ENCODE peak calls at places on chromosome 1, in five cellular contexts. One of them, this sample, is unnamed.
A peak's percentile ranks its signal among the peaks of the same experiment; 100 is the strongest.

GRCh38 chr1:25774921-25775774 is 24.8 kb upstream of the SELENON start:
- DNase-seq in NCI-H345: peak; percentile 56
- DNase-seq in stimulated activated CD8-positive, alpha-beta memory T cell treated with anti-CD3 and anti-CD28 coated beads, Interleukin-15, amount 100 ng/mL, for 24 hours: peak; percentile 30
- DNase-seq in hippocampal formation: no peak
- DNase-seq in mesothelial cell of epicardium: no peak
- DNase-seq in this sample: no peak

GRCh38 chr1:183589836-183590224 is 429 bp downstream of the NCF2 start:
- DNase-seq in NCI-H345: no peak
- DNase-seq in stimulated activated CD8-positive, alpha-beta memory T cell treated with anti-CD3 and anti-CD28 coated beads, Interleukin-15, amount 100 ng/mL, for 24 hours: no peak
- DNase-seq in hippocampal formation: no peak
- DNase-seq in mesothelial cell of epicardium: no peak
- DNase-seq in this sample: no peak

GRCh38 chr1:56215086-56215485 is 364.3 kb downstream of the PLPP3 start:
- DNase-seq in NCI-H345: no peak
- DNase-seq in stimulated activated CD8-positive, alpha-beta memory T cell treated with anti-CD3 and anti-CD28 coated beads, Interleukin-15, amount 100 ng/mL, for 24 hours: no peak
- DNase-seq in hippocampal formation: no peak
- DNase-seq in mesothelial cell of epicardium: no peak
- DNase-seq in this sample: no peak

GRCh38 chr1:80675469-80675868 is 1125.3 kb upstream of the ADGRL2 start:
- DNase-seq in NCI-H345: no peak
- DNase-seq in stimulated activated CD8-positive, alpha-beta memory T cell treated with anti-CD3 and anti-CD28 coated beads, Interleukin-15, amount 100 ng/mL, for 24 hours: no peak
- DNase-seq in hippocampal formation: no peak
- DNase-seq in mesothelial cell of epicardium: no peak
- DNase-seq in this sample: no peak

GRCh38 chr1:201551877-201552731 is 13.2 kb downstream of the NAV1 start:
- DNase-seq in NCI-H345: no peak
- DNase-seq in stimulated activated CD8-positive, alpha-beta memory T cell treated with anti-CD3 and anti-CD28 coated beads, Interleukin-15, amount 100 ng/mL, for 24 hours: no peak
- DNase-seq in hippocampal formation: peak; percentile 89
- DNase-seq in mesothelial cell of epicardium: no peak
- DNase-seq in this sample: peak; percentile 58

GRCh38 chr1:70284366-70284765 is 63.2 kb downstream of the SRSF11 start:
- DNase-seq in NCI-H345: no peak
- DNase-seq in stimulated activated CD8-positive, alpha-beta memory T cell treated with anti-CD3 and anti-CD28 coated beads, Interleukin-15, amount 100 ng/mL, for 24 hours: no peak
- DNase-seq in hippocampal formation: no peak
- DNase-seq in mesothelial cell of epicardium: no peak
- DNase-seq in this sample: no peak

GRCh38 chr1:92764116-92764515 is 20.8 kb downstream of the EVI5 start:
- DNase-seq in NCI-H345: no peak
- DNase-seq in stimulated activated CD8-positive, alpha-beta memory T cell treated with anti-CD3 and anti-CD28 coated beads, Interleukin-15, amount 100 ng/mL, for 24 hours: no peak
- DNase-seq in hippocampal formation: no peak
- DNase-seq in mesothelial cell of epicardium: no peak
- DNase-seq in this sample: no peak

GRCh38 chr1:217333939-217334338 is 297.0 kb downstream of the GPATCH2 start:
- DNase-seq in NCI-H345: peak; percentile 26
- DNase-seq in stimulated activated CD8-positive, alpha-beta memory T cell treated with anti-CD3 and anti-CD28 coated beads, Interleukin-15, amount 100 ng/mL, for 24 hours: no peak
- DNase-seq in hippocampal formation: peak; percentile 14
- DNase-seq in mesothelial cell of epicardium: peak; percentile 41
- DNase-seq in this sample: no peak

GRCh38 chr1:213989740-213990472 is 2.1 kb downstream of the PROX1 start:
- DNase-seq in NCI-H345: peak; percentile 88
- DNase-seq in stimulated activated CD8-positive, alpha-beta memory T cell treated with anti-CD3 and anti-CD28 coated beads, Interleukin-15, amount 100 ng/mL, for 24 hours: no peak
- DNase-seq in hippocampal formation: no peak
- DNase-seq in mesothelial cell of epicardium: no peak
- DNase-seq in this sample: no peak

GRCh38 chr1:194341587-194341986 is 1155.2 kb upstream of the B3GALT2 start:
- DNase-seq in NCI-H345: no peak
- DNase-seq in stimulated activated CD8-positive, alpha-beta memory T cell treated with anti-CD3 and anti-CD28 coated beads, Interleukin-15, amount 100 ng/mL, for 24 hours: no peak
- DNase-seq in hippocampal formation: no peak
- DNase-seq in mesothelial cell of epicardium: no peak
- DNase-seq in this sample: no peak

GRCh38 chr1:246681822-246682221 is 42.4 kb upstream of the SCCPDH start:
- DNase-seq in NCI-H345: no peak
- DNase-seq in stimulated activated CD8-positive, alpha-beta memory T cell treated with anti-CD3 and anti-CD28 coated beads, Interleukin-15, amount 100 ng/mL, for 24 hours: no peak
- DNase-seq in hippocampal formation: no peak
- DNase-seq in mesothelial cell of epicardium: no peak
- DNase-seq in this sample: no peak

GRCh38 chr1:93178418-93178817 is 1.8 kb downstream of the TMED5 start:
- DNase-seq in NCI-H345: no peak
- DNase-seq in stimulated activated CD8-positive, alpha-beta memory T cell treated with anti-CD3 and anti-CD28 coated beads, Interleukin-15, amount 100 ng/mL, for 24 hours: no peak
- DNase-seq in hippocampal formation: no peak
- DNase-seq in mesothelial cell of epicardium: no peak
- DNase-seq in this sample: no peak

GRCh38 chr1:210937846-210938245 is 196.1 kb downstream of the KCNH1 start:
- DNase-seq in NCI-H345: no peak
- DNase-seq in stimulated activated CD8-positive, alpha-beta memory T cell treated with anti-CD3 and anti-CD28 coated beads, Interleukin-15, amount 100 ng/mL, for 24 hours: no peak
- DNase-seq in hippocampal formation: no peak
- DNase-seq in mesothelial cell of epicardium: no peak
- DNase-seq in this sample: no peak

GRCh38 chr1:216140650-216141547 is 282.3 kb downstream of the USH2A start:
- DNase-seq in NCI-H345: peak; percentile 57
- DNase-seq in stimulated activated CD8-positive, alpha-beta memory T cell treated with anti-CD3 and anti-CD28 coated beads, Interleukin-15, amount 100 ng/mL, for 24 hours: no peak
- DNase-seq in hippocampal formation: no peak
- DNase-seq in mesothelial cell of epicardium: no peak
- DNase-seq in this sample: no peak

GRCh38 chr1:194268839-194269238 is 1082.4 kb upstream of the B3GALT2 start:
- DNase-seq in NCI-H345: no peak
- DNase-seq in stimulated activated CD8-positive, alpha-beta memory T cell treated with anti-CD3 and anti-CD28 coated beads, Interleukin-15, amount 100 ng/mL, for 24 hours: no peak
- DNase-seq in hippocampal formation: no peak
- DNase-seq in mesothelial cell of epicardium: no peak
- DNase-seq in this sample: no peak

GRCh38 chr1:108114026-108114599 is 86.0 kb downstream of the SLC25A24 start:
- DNase-seq in NCI-H345: no peak
- DNase-seq in stimulated activated CD8-positive, alpha-beta memory T cell treated with anti-CD3 and anti-CD28 coated beads, Interleukin-15, amount 100 ng/mL, for 24 hours: no peak
- DNase-seq in hippocampal formation: no peak
- DNase-seq in mesothelial cell of epicardium: no peak
- DNase-seq in this sample: no peak

GRCh38 chr1:9196129-9197040 is 38.2 kb upstream of the H6PD start:
- DNase-seq in NCI-H345: peak; percentile 67
- DNase-seq in stimulated activated CD8-positive, alpha-beta memory T cell treated with anti-CD3 and anti-CD28 coated beads, Interleukin-15, amount 100 ng/mL, for 24 hours: peak; percentile 17
- DNase-seq in hippocampal formation: peak; percentile 60
- DNase-seq in mesothelial cell of epicardium: peak; percentile 71
- DNase-seq in this sample: peak; percentile 71

GRCh38 chr1:19504796-19505693 is 19.7 kb upstream of the CAPZB start:
- DNase-seq in NCI-H345: no peak
- DNase-seq in stimulated activated CD8-positive, alpha-beta memory T cell treated with anti-CD3 and anti-CD28 coated beads, Interleukin-15, amount 100 ng/mL, for 24 hours: no peak
- DNase-seq in hippocampal formation: peak; percentile 21
- DNase-seq in mesothelial cell of epicardium: no peak
- DNase-seq in this sample: no peak

GRCh38 chr1:214002472-214002871 is 14.7 kb downstream of the PROX1 start:
- DNase-seq in NCI-H345: peak; percentile 74
- DNase-seq in stimulated activated CD8-positive, alpha-beta memory T cell treated with anti-CD3 and anti-CD28 coated beads, Interleukin-15, amount 100 ng/mL, for 24 hours: no peak
- DNase-seq in hippocampal formation: peak; percentile 73
- DNase-seq in mesothelial cell of epicardium: no peak
- DNase-seq in this sample: no peak

GRCh38 chr1:88191917-88192316 is 492.2 kb upstream of the PKN2 start:
- DNase-seq in NCI-H345: no peak
- DNase-seq in stimulated activated CD8-positive, alpha-beta memory T cell treated with anti-CD3 and anti-CD28 coated beads, Interleukin-15, amount 100 ng/mL, for 24 hours: no peak
- DNase-seq in hippocampal formation: no peak
- DNase-seq in mesothelial cell of epicardium: no peak
- DNase-seq in this sample: no peak

GRCh38 chr1:16124377-16125087 is 31.3 kb downstream of the EPHA2 start:
- DNase-seq in NCI-H345: peak; percentile 16
- DNase-seq in stimulated activated CD8-positive, alpha-beta memory T cell treated with anti-CD3 and anti-CD28 coated beads, Interleukin-15, amount 100 ng/mL, for 24 hours: no peak
- DNase-seq in hippocampal formation: no peak
- DNase-seq in mesothelial cell of epicardium: no peak
- DNase-seq in this sample: no peak

GRCh38 chr1:17207046-17207445 is 2.1 kb downstream of the PADI1 start:
- DNase-seq in NCI-H345: no peak
- DNase-seq in stimulated activated CD8-positive, alpha-beta memory T cell treated with anti-CD3 and anti-CD28 coated beads, Interleukin-15, amount 100 ng/mL, for 24 hours: no peak
- DNase-seq in hippocampal formation: peak; percentile 7
- DNase-seq in mesothelial cell of epicardium: no peak
- DNase-seq in this sample: no peak

GRCh38 chr1:145942405-145942804 is 15.1 kb upstream of the RBM8A start:
- DNase-seq in NCI-H345: no peak
- DNase-seq in stimulated activated CD8-positive, alpha-beta memory T cell treated with anti-CD3 and anti-CD28 coated beads, Interleukin-15, amount 100 ng/mL, for 24 hours: no peak
- DNase-seq in hippocampal formation: no peak
- DNase-seq in mesothelial cell of epicardium: no peak
- DNase-seq in this sample: no peak

GRCh38 chr1:5586629-5587028 is 405.6 kb downstream of the NPHP4 start:
- DNase-seq in NCI-H345: no peak
- DNase-seq in stimulated activated CD8-positive, alpha-beta memory T cell treated with anti-CD3 and anti-CD28 coated beads, Interleukin-15, amount 100 ng/mL, for 24 hours: no peak
- DNase-seq in hippocampal formation: no peak
- DNase-seq in mesothelial cell of epicardium: no peak
- DNase-seq in this sample: no peak

GRCh38 chr1:32272557-32273388 is 19.1 kb upstream of the HDAC1 start:
- DNase-seq in NCI-H345: no peak
- DNase-seq in stimulated activated CD8-positive, alpha-beta memory T cell treated with anti-CD3 and anti-CD28 coated beads, Interleukin-15, amount 100 ng/mL, for 24 hours: no peak
- DNase-seq in hippocampal formation: no peak
- DNase-seq in mesothelial cell of epicardium: no peak
- DNase-seq in this sample: no peak

GRCh38 chr1:232046531-232047283 is 420.1 kb downstream of the DISC1 start:
- DNase-seq in NCI-H345: no peak
- DNase-seq in stimulated activated CD8-positive, alpha-beta memory T cell treated with anti-CD3 and anti-CD28 coated beads, Interleukin-15, amount 100 ng/mL, for 24 hours: no peak
- DNase-seq in hippocampal formation: no peak
- DNase-seq in mesothelial cell of epicardium: no peak
- DNase-seq in this sample: no peak

This sample was measured in upper lobe of left lung.